ENCODE peak calls at places on chromosomes 3 and 15, in four cellular contexts. Y is fibroblast of mammary gland, D is BJ, U is pancreas. S is an unnamed sample.

GRCh38 chr3:42961633-42962032 is 17.5 kb upstream of the GASK1A start:
- DNase-seq in Y (peak; percentile 69), D (no peak), U (no peak), S (peak; percentile 16)

GRCh38 chr3:26422415-26422814 is 200.2 kb upstream of the LRRC3B start:
- DNase-seq in Y (no peak), D (no peak), U (no peak), S (no peak)

GRCh38 chr3:187139126-187139894 is at the start of gene RPL39L:
- DNase-seq in Y (peak; percentile 78), D (peak; percentile 23), U (peak; percentile 82), S (peak; percentile 36)

GRCh38 chr3:123449986-123450474 is 1.1 kb upstream of the ADCY5 start:
- DNase-seq in Y (no peak), D (no peak), U (peak; percentile 62), S (no peak)

GRCh38 chr15:52415628-52416027 is 113.1 kb downstream of the MYO5A start:
- DNase-seq in Y (peak; percentile 19), D (no peak), U (no peak), S (no peak)

GRCh38 chr3:20130122-20130521 is 55.9 kb downstream of the SGO1 start:
- DNase-seq in Y (no peak), D (no peak), U (no peak), S (no peak)

GRCh38 chr15:78804391-78804792 is 6.9 kb downstream of the ADAMTS7 start:
- DNase-seq in Y (no peak), D (no peak), U (no peak), S (no peak)

GRCh38 chr15:45790325-45790943 is 155.6 kb downstream of the SQOR start:
- DNase-seq in Y (peak; percentile 26), D (no peak), U (no peak), S (no peak)

GRCh38 chr3:85475346-85475745 is 516.6 kb downstream of the CADM2 start:
- DNase-seq in Y (no peak), D (no peak), U (no peak), S (no peak)

GRCh38 chr15:55799287-55800212 is 56.6 kb upstream of the PRTG start:
- DNase-seq in Y (peak; percentile 66), D (no peak), U (no peak), S (no peak)

GRCh38 chr3:104673981-104674380 is 692.7 kb upstream of the ALCAM start:
- DNase-seq in Y (peak; percentile 7), D (no peak), U (no peak), S (peak; percentile 10)

GRCh38 chr15:63063164-63063756 is 20.7 kb downstream of the TPM1 start:
- DNase-seq in Y (no peak), D (no peak), U (no peak), S (no peak)

GRCh38 chr3:183779896-183780450 is 45.4 kb downstream of the MAP6D1 start:
- DNase-seq in Y (no peak), D (no peak), U (no peak), S (no peak)

GRCh38 chr3:27216955-27217552 is 152.1 kb downstream of the NEK10 start:
- DNase-seq in Y (peak; percentile 61), D (no peak), U (no peak), S (no peak)

GRCh38 chr3:172659246-172660002 is 51.4 kb downstream of the NCEH1 start:
- DNase-seq in Y (peak; percentile 48), D (no peak), U (no peak), S (no peak)

GRCh38 chr3:156285626-156286025 is 165.2 kb downstream of the KCNAB1 start:
- DNase-seq in Y (no peak), D (no peak), U (no peak), S (no peak)

GRCh38 chr3:156293566-156293965 is 173.2 kb downstream of the KCNAB1 start:
- DNase-seq in Y (no peak), D (no peak), U (no peak), S (no peak)

GRCh38 chr3:156291269-156292123 is 171.1 kb downstream of the KCNAB1 start:
- DNase-seq in Y (peak; percentile 19), D (no peak), U (peak; percentile 62), S (no peak)

GRCh38 chr3:156290917-156291268 is 170.5 kb downstream of the KCNAB1 start:
- DNase-seq in Y (no peak), D (no peak), U (no peak), S (no peak)
- H3K4me3 ChIP-seq in Y (peak overlapping the region; percentile 40), D (no peak overlapping the region), U (no peak overlapping the region), S (peak overlapping the region; percentile 41)

GRCh38 chr3:10011644-10012043 is 14.6 kb upstream of the FANCD2 start:
- DNase-seq in Y (no peak), D (no peak), U (no peak), S (no peak)
- H3K4me3 ChIP-seq in Y (peak overlapping the region; percentile 31), D (no peak overlapping the region), U (no peak overlapping the region), S (peak overlapping the region; percentile 72)

GRCh38 chr15:101078669-101079323 is 159.6 kb downstream of the LRRK1 start:
- DNase-seq in Y (no peak), D (no peak), U (no peak), S (no peak)
- H3K4me3 ChIP-seq in Y (no peak overlapping the region), D (no peak overlapping the region), U (no peak overlapping the region), S (no peak overlapping the region)

GRCh38 chr15:50355612-50355905 is 561 bp upstream of the GABPB1 start:
- DNase-seq in Y (no peak), D (no peak), U (no peak), S (no peak)
- H3K4me3 ChIP-seq in Y (peak overlapping the region; percentile 96), D (peak overlapping the region; percentile 88), U (peak overlapping the region; percentile 97), S (peak overlapping the region; percentile 85)

DNA sequence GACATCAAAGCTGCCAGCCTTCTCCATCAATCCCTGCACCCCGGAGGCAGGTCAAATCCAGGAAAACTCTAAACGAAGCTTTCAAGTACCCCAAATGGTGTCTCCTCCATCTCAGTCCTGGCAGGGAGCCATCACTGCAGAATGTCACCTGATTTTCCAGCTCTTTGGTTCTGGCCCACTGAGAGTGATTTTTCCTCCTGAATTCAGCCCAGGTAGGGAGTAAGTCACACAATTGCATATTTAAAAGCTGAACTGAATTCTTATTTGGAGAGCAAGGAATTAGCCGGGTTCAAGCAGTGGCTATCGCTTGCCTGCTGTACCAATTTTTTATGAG is 5.3 kb downstream of the RFTN1 start:
- DNase-seq in Y (no peak), D (no peak), U (no peak), S (no peak)
- H3K4me3 ChIP-seq in Y (no peak overlapping the region), D (no peak overlapping the region), U (no peak overlapping the region), S (no peak overlapping the region)

DNA sequence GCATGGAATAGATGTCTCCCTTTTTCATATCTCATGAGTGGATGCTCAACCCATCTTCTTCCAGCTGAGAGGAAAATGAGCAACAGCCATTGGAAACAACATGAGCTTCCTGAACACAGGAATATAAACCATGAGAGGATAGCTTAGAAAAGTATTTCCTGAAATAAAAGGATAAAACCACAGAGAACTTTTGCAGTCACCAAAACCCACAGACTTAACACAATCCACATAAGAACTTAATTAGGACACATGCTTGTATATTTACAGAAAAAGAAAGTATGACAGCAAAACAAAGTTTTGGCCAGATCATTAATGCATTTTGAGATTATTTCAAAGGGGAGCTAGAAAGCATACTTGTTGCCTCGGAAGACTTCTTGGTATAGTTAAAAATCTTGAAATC is 180.5 kb upstream of the RASGRP1 start:
- DNase-seq in Y (peak; percentile 9), D (peak; percentile 86), U (no peak), S (no peak)
- H3K4me3 ChIP-seq in Y (no peak overlapping the region), D (no peak overlapping the region), U (no peak overlapping the region), S (no peak overlapping the region)

GRCh38 chr3:12591997-12592715 is 35.3 kb downstream of the MKRN2 start:
- DNase-seq in Y (no peak), D (no peak), U (no peak), S (no peak)
- H3K4me3 ChIP-seq in Y (no peak overlapping the region), D (no peak overlapping the region), U (no peak overlapping the region), S (no peak overlapping the region)

GRCh38 chr3:40574661-40575060 is 49.9 kb downstream of the ZNF621 start:
- DNase-seq in Y (peak; percentile 12), D (no peak), U (no peak), S (no peak)
- H3K4me3 ChIP-seq in Y (no peak overlapping the region), D (no peak overlapping the region), U (no peak overlapping the region), S (no peak overlapping the region)

DNA sequence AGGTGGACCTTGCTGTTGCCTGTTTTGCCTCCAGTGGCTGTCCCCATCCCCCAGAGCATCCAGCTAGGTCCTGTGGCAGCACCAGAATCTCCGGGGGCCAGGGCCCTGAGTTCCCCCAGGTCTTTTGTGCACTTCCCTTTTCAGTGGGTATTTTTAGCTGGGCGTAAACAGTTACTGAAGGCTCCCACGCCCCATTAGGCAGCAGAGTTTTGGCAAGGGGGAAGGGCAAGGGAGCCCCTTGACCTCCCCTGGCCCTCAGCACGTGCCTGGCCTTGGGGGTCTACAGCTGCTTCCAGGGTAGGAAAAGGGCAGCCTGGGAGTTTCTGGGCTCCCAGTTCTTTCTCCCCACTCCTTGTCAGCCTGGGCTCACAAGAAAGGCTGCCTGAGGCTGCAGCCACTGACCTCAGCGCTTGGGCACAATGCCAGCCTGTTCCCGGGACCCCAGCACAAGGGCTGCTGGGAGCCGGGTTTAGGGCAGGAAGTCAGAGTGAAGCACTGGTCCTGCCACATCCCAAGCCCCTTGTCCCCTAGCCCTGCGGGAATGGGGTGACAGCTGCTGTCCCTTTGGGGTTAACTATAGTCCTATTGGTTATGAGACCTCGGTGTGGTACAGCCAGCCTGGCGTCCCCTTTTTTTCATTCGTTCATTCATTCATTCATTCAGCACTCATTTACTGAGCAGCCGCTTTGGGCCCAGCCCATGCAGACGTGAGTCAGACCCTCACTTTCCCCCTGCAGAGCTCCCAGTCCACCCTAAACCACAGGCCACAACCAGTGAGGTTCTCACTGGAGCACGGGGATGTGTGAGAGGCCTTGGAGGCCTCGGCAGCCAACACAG is 8.4 kb downstream of the CSK start:
- DNase-seq in Y (peak; percentile 90), D (no peak), U (no peak), S (peak; percentile 67)
- H3K4me3 ChIP-seq in Y (no peak overlapping the region), D (no peak overlapping the region), U (no peak overlapping the region), S (no peak overlapping the region)

GRCh38 chr15:24857777-24858176 is 97.0 kb upstream of the SNRPN start:
- DNase-seq in Y (no peak), D (no peak), U (no peak), S (no peak)
- H3K4me3 ChIP-seq in Y (no peak overlapping the region), D (no peak overlapping the region), U (no peak overlapping the region), S (no peak overlapping the region)